ENCODE peak calls at places on chromosome 1, in nine cellular contexts. P is neural crest cell; U is HEK293T; F is fibroblast of mammary gland; B is dermis blood vessel endothelial cell; A is caudate nucleus; H is stimulated activated CD8-positive, alpha-beta memory T cell treated with anti-CD3 and anti-CD28 coated beads, Interleukin-2, amount 100 ng/mL, for 48 hours; N is NT2/D1; I is COR-L47. S is an unnamed sample.

GRCh38 chr1:56569661-56570060 is 9.7 kb downstream of the PLPP3 start:
- DNase-seq in P (no peak), U (no peak), F (no peak), B (no peak), A (no peak), H (no peak), N (no peak), I (no peak), S (no peak)

GRCh38 chr1:42380617-42381423 is at the start of gene RIMKLA:
- DNase-seq in P (peak), U (peak), F (no peak), B (peak), A (peak), H (peak), N (peak), I (peak), S (peak)

GRCh38 chr1:115782571-115783281 is 14.2 kb upstream of the CASQ2 start:
- DNase-seq in P (no peak), U (no peak), F (peak), B (no peak), A (no peak), H (no peak), N (peak), I (no peak), S (no peak)

GRCh38 chr1:48878191-48878940 is 101.7 kb upstream of the BEND5 start:
- DNase-seq in P (no peak), U (no peak), F (peak), B (peak), A (no peak), H (no peak), N (no peak), I (no peak), S (no peak)

GRCh38 chr1:1270813-1271212 is 2.8 kb downstream of the UBE2J2 start:
- DNase-seq in P (no peak), U (no peak), F (peak), B (no peak), A (no peak), H (no peak), N (no peak), I (no peak), S (no peak)

GRCh38 chr1:56258395-56258794 is 321.0 kb downstream of the PLPP3 start:
- DNase-seq in P (no peak), U (no peak), F (no peak), B (no peak), A (no peak), H (no peak), N (no peak), I (peak), S (no peak)

GRCh38 chr1:117658676-117659075 is 52.8 kb downstream of the TENT5C start:
- DNase-seq in P (no peak), U (no peak), F (no peak), B (no peak), A (no peak), H (no peak), N (no peak), I (no peak), S (no peak)

GRCh38 chr1:45328680-45329079 is 2.0 kb downstream of the HPDL start:
- DNase-seq in P (no peak), U (no peak), F (no peak), B (no peak), A (no peak), H (no peak), N (no peak), I (no peak), S (no peak)

GRCh38 chr1:101181930-101182329 is 54.9 kb upstream of the S1PR1 start:
- DNase-seq in P (no peak), U (no peak), F (peak), B (peak), A (no peak), H (no peak), N (no peak), I (no peak), S (no peak)

GRCh38 chr1:145878724-145879123 is 6.9 kb downstream of the ANKRD35 start:
- DNase-seq in P (no peak), U (no peak), F (no peak), B (no peak), A (no peak), H (no peak), N (no peak), I (no peak), S (no peak)

GRCh38 chr1:64675718-64676345 is 69.0 kb upstream of the RAVER2 start:
- DNase-seq in P (no peak), U (peak), F (peak), B (peak), A (no peak), H (no peak), N (no peak), I (no peak), S (no peak)

GRCh38 chr1:55048453-55049270 is 9.3 kb downstream of the PCSK9 start:
- DNase-seq in P (no peak), U (no peak), F (no peak), B (no peak), A (no peak), H (no peak), N (no peak), I (no peak), S (no peak)

GRCh38 chr1:179061360-179062282 is 20.2 kb upstream of the TOR3A start:
- DNase-seq in P (no peak), U (no peak), F (no peak), B (no peak), A (no peak), H (no peak), N (no peak), I (no peak), S (no peak)

GRCh38 chr1:60978421-60979357 is 103.7 kb upstream of the NFIA start:
- DNase-seq in P (no peak), U (peak), F (peak), B (peak), A (no peak), H (no peak), N (peak), I (no peak), S (no peak)

GRCh38 chr1:75964760-75965408 is 32.7 kb upstream of the ASB17 start:
- DNase-seq in P (no peak), U (no peak), F (no peak), B (no peak), A (no peak), H (no peak), N (no peak), I (no peak), S (no peak)

GRCh38 chr1:185158806-185159205 is 1.8 kb downstream of the SWT1 start:
- DNase-seq in P (no peak), U (no peak), F (peak), B (peak), A (no peak), H (no peak), N (no peak), I (no peak), S (peak)

GRCh38 chr1:115329965-115330364 is 8.1 kb downstream of the NGF start:
- DNase-seq in P (no peak), U (no peak), F (peak), B (no peak), A (no peak), H (no peak), N (no peak), I (no peak), S (no peak)

GRCh38 chr1:24742090-24742938 is 2.9 kb upstream of the CLIC4 start:
- DNase-seq in P (no peak), U (no peak), F (peak), B (no peak), A (no peak), H (no peak), N (no peak), I (no peak), S (no peak)

GRCh38 chr1:31715097-31715872 is 11.5 kb upstream of the COL16A1 start:
- DNase-seq in P (peak), U (peak), F (peak), B (peak), A (peak), H (peak), N (peak), I (no peak), S (peak)

GRCh38 chr1:151060241-151061011 is at the start of gene MLLT11:
- DNase-seq in P (peak), U (peak), F (peak), B (peak), A (peak), H (no peak), N (peak), I (peak), S (peak)

GRCh38 chr1:4308826-4309225 is 345.6 kb upstream of the AJAP1 start:
- DNase-seq in P (no peak), U (no peak), F (no peak), B (no peak), A (no peak), H (no peak), N (no peak), I (no peak), S (no peak)

GRCh38 chr1:56424744-56425493 is 154.4 kb downstream of the PLPP3 start:
- DNase-seq in P (no peak), U (no peak), F (peak), B (peak), A (no peak), H (no peak), N (peak), I (no peak), S (no peak)

S was measured in NCI-H1105.